ENCODE peak calls at places on chromosome 5, in five cellular contexts. U, P, L, C and G are unnamed samples.

GRCh38 chr5:153965102-153965645 is 73.5 kb downstream of the FAM114A2 start:
- DNase-seq in U (peak), P (peak), L (peak), C (peak), G (peak)

GRCh38 chr5:142428773-142429473 is 104.1 kb upstream of the SPRY4 start:
- DNase-seq in U (no peak), P (no peak), L (no peak), C (no peak), G (no peak)

GRCh38 chr5:171484460-171484899 is 65.0 kb downstream of the FGF18 start:
- DNase-seq in U (peak), P (peak), L (peak), C (peak), G (peak)

GRCh38 chr5:139974661-139975060 is 68.4 kb downstream of the NRG2 start:
- DNase-seq in U (no peak), P (no peak), L (no peak), C (no peak), G (peak)

GRCh38 chr5:81837667-81838306 is 86.9 kb upstream of the SSBP2 start:
- DNase-seq in U (no peak), P (no peak), L (no peak), C (no peak), G (no peak)

GRCh38 chr5:58454025-58454424 is 5.9 kb downstream of the PLK2 start:
- DNase-seq in U (no peak), P (no peak), L (no peak), C (no peak), G (no peak)

GRCh38 chr5:74272019-74272775 is 368.3 kb downstream of the ENC1 start:
- DNase-seq in U (peak), P (no peak), L (no peak), C (no peak), G (peak)

GRCh38 chr5:79653843-79654242 is 35.8 kb upstream of the CMYA5 start:
- DNase-seq in U (no peak), P (no peak), L (no peak), C (no peak), G (no peak)

GRCh38 chr5:107809201-107810034 is 138.7 kb upstream of the EFNA5 start:
- DNase-seq in U (no peak), P (no peak), L (no peak), C (no peak), G (peak)

GRCh38 chr5:16619136-16619535 is 2.3 kb upstream of the RETREG1 start:
- DNase-seq in U (no peak), P (no peak), L (no peak), C (no peak), G (no peak)

GRCh38 chr5:16628376-16628775 is 11.6 kb upstream of the RETREG1 start:
- DNase-seq in U (no peak), P (no peak), L (no peak), C (no peak), G (peak)

GRCh38 chr5:16626696-16627264 is 10.0 kb upstream of the RETREG1 start:
- DNase-seq in U (no peak), P (peak), L (no peak), C (no peak), G (peak)

GRCh38 chr5:16625116-16625515 is 8.3 kb upstream of the RETREG1 start:
- DNase-seq in U (no peak), P (no peak), L (no peak), C (no peak), G (no peak)
- H3K4me3 ChIP-seq in U (no peak), P (no peak), L (no peak), C (no peak), G (no peak)

GRCh38 chr5:128905225-128906110 is 59.8 kb upstream of the SLC27A6 start:
- DNase-seq in U (peak), P (peak), L (peak), C (peak), G (peak)
- TF ChIP-seq CTCF in U (peak), P (peak), L (peak), C (peak), G (peak)

DNA sequence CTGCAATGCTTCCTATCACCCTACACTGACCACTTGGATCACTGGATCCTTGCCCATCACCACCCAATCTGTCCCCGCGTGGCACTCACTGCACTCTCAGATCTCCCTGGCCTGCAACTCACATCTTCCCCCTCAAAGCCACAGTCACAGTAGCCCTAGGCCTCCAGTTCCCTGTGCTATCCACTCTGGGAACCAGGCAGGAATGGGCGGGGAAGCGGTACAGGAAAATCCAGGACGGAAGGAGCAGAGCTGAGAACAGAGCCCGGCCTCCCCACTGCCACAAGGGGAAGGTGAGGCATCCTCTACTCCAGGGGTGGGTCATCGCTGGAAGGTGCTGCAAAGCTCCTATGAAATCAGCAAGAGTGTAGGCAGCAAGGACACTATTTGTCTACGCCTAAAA is 102.6 kb downstream of the ESM1 start:
- DNase-seq in U (no peak), P (no peak), L (no peak), C (no peak), G (no peak)
- H3K4me3 ChIP-seq in U (no peak), P (no peak), L (no peak), C (no peak), G (no peak)

GRCh38 chr5:178213748-178214151 is 9.4 kb downstream of the HNRNPAB start:
- DNase-seq in U (no peak), P (no peak), L (no peak), C (no peak), G (no peak)

GRCh38 chr5:178211095-178212048 is 7.0 kb downstream of the HNRNPAB start:
- DNase-seq in U (no peak), P (no peak), L (no peak), C (no peak), G (no peak)

GRCh38 chr5:178214160-178214803 is 9.9 kb downstream of the HNRNPAB start:
- DNase-seq in U (no peak), P (no peak), L (no peak), C (no peak), G (no peak)

GRCh38 chr5:178212241-178213002 is 8.1 kb downstream of the HNRNPAB start:
- DNase-seq in U (no peak), P (no peak), L (no peak), C (no peak), G (no peak)

DNA sequence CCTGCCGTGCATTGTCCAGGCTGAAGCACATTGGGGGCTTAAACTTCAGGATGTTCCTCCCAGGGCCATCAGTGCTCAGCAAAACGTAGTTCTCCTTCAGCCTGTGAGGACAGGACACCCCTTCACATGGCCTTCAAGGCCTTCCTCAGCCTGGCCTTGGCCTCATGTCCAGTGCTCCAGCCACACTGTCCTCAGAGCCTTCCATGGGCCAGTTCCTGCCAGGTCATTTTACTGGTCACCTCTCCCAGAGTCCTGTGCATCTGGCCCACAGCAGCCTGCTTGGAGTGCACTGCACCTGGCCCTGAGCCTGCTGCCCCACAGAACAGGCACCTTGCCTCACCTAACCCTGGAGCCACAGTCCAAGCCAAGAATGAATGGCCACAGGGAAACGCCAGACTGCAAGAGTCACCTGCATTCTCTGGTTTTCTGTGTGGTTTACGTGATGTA is 8.7 kb downstream of the HNRNPAB start:
- DNase-seq in U (no peak), P (no peak), L (no peak), C (no peak), G (no peak)
- TF ChIP-seq CTCF in U (no peak), P (no peak), L (no peak), C (no peak), G (no peak)

DNA sequence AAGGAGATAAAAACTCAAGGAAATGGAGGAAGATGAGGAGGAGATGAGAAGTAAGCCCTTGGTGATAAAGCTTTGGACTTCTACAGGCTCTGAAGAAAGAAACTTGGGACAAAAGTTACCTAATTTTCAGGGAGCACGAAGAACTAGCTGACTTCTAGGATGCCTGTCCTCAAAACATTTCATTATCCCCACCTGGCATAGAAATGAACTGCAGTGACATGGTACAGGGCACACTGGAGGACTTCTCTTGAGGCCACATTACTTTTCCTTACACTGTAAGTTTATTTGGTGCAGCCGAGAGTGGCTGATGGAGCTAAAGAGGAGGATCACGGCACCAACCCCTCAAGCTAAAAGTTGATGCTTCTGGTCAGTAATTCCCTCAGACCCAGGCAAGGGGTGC is 269.5 kb upstream of the MSX2 start:
- DNase-seq in U (no peak), P (no peak), L (no peak), C (no peak), G (no peak)
- H3K4me3 ChIP-seq in U (no peak), P (no peak), L (no peak), C (no peak), G (no peak)

GRCh38 chr5:126801992-126802294 is 25.0 kb downstream of the LMNB1 start:
- DNase-seq in U (peak), P (peak), L (peak), C (peak), G (peak)
- TF ChIP-seq CTCF in U (peak), P (peak), L (peak), C (no peak), G (peak)

GRCh38 chr5:59583810-59584562 is 309.5 kb downstream of the PDE4D start:
- DNase-seq in U (no peak), P (no peak), L (no peak), C (no peak), G (peak)

GRCh38 chr5:59582746-59583145 is 310.8 kb downstream of the PDE4D start:
- DNase-seq in U (no peak), P (no peak), L (no peak), C (no peak), G (no peak)

GRCh38 chr5:59586811-59587340 is 306.6 kb downstream of the PDE4D start:
- DNase-seq in U (no peak), P (no peak), L (no peak), C (no peak), G (no peak)

GRCh38 chr5:59584858-59585846 is 308.4 kb downstream of the PDE4D start:
- DNase-seq in U (no peak), P (no peak), L (no peak), C (no peak), G (no peak)

GRCh38 chr5:59583151-59583809 is 310.2 kb downstream of the PDE4D start:
- DNase-seq in U (peak), P (peak), L (peak), C (peak), G (peak)
- H3K4me3 ChIP-seq in U (no peak), P (no peak), L (no peak), C (no peak), G (no peak)

GRCh38 chr5:88683506-88684135 is 199.4 kb downstream of the MEF2C start:
- DNase-seq in U (no peak), P (no peak), L (no peak), C (no peak), G (no peak)
- TF ChIP-seq CTCF in U (peak), P (no peak), L (no peak), C (no peak), G (no peak)